ENCODE peak calls at places on chromosomes 5 and 9, in nine cellular contexts. C is PC-9, O is heart left ventricle, S is aorta, L is adipocyte, J is testis, R is AG10803, Q is cardiac muscle cell, A is lung. M is an unnamed sample.
A peak's percentile ranks its signal among the peaks of the same experiment; 100 is the strongest.

GRCh38 chr5:118752568-118752967 is 235.8 kb downstream of the DTWD2 start:
- DNase-seq in C (no peak), O (no peak), S (no peak), L (no peak), J (no peak), R (no peak), Q (no peak), A (no peak), M (no peak)

GRCh38 chr5:178527458-178528307 is 62.5 kb downstream of the COL23A1 start:
- DNase-seq in C (no peak), O (peak; percentile 91), S (no peak), L (no peak), J (no peak), R (no peak), Q (no peak), A (no peak), M (peak; percentile 62)

GRCh38 chr5:180491496-180491895 is 2.7 kb upstream of the CNOT6 start:
- DNase-seq in C (no peak), O (no peak), S (peak; percentile 36), L (no peak), J (no peak), R (no peak), Q (peak; percentile 25), A (no peak), M (no peak)

GRCh38 chr5:179906294-179906794 is 1.4 kb downstream of the TBC1D9B start:
- DNase-seq in C (no peak), O (no peak), S (no peak), L (no peak), J (peak; percentile 26), R (no peak), Q (no peak), A (no peak), M (no peak)

GRCh38 chr5:61790678-61791077 is 458.6 kb downstream of the ZSWIM6 start:
- DNase-seq in C (no peak), O (no peak), S (no peak), L (no peak), J (no peak), R (no peak), Q (no peak), A (no peak), M (no peak)

GRCh38 chr5:68066277-68066955 is 149.1 kb upstream of the PIK3R1 start:
- DNase-seq in C (peak; percentile 41), O (no peak), S (no peak), L (no peak), J (no peak), R (no peak), Q (no peak), A (no peak), M (no peak)

GRCh38 chr9:33374634-33375237 is 27.6 kb downstream of the AQP7 start:
- DNase-seq in C (peak; percentile 63), O (peak; percentile 65), S (no peak), L (peak; percentile 93), J (peak; percentile 94), R (peak; percentile 65), Q (peak; percentile 89), A (peak; percentile 80), M (peak; percentile 62)

GRCh38 chr9:79583957-79584654 is 12.3 kb downstream of the TLE4 start:
- DNase-seq in C (no peak), O (peak; percentile 58), S (no peak), L (no peak), J (peak; percentile 80), R (no peak), Q (peak; percentile 6), A (peak; percentile 63), M (peak; percentile 40)

GRCh38 chr5:42719034-42719433 is 37.6 kb upstream of the CCDC152 start:
- DNase-seq in C (no peak), O (no peak), S (no peak), L (no peak), J (no peak), R (no peak), Q (no peak), A (no peak), M (no peak)

GRCh38 chr5:75601996-75602395 is 9.3 kb upstream of the ANKDD1B start:
- DNase-seq in C (peak; percentile 91), O (no peak), S (no peak), L (peak; percentile 9), J (no peak), R (no peak), Q (no peak), A (no peak), M (no peak)

GRCh38 chr9:35618854-35619799 is 914 bp upstream of the CD72 start:
- DNase-seq in C (no peak), O (no peak), S (no peak), L (no peak), J (peak; percentile 43), R (no peak), Q (no peak), A (no peak), M (peak; percentile 56)

GRCh38 chr5:139796061-139796806 is 626 bp downstream of the PSD2 start:
- DNase-seq in C (no peak), O (no peak), S (no peak), L (no peak), J (no peak), R (no peak), Q (peak; percentile 19), A (no peak), M (no peak)
- H3K4me3 ChIP-seq in C (no peak overlapping the region), O (no peak overlapping the region), S (peak overlapping the region; percentile 43), L (no peak overlapping the region), J (peak overlapping the region; percentile 49), R (no peak overlapping the region), Q (peak overlapping the region; percentile 29), A (no peak overlapping the region), M (peak overlapping the region; percentile 68)

GRCh38 chr5:52945040-52945439 is 44.1 kb upstream of the ITGA2 start:
- DNase-seq in C (no peak), O (no peak), S (no peak), L (no peak), J (no peak), R (no peak), Q (no peak), A (no peak), M (no peak)
- H3K4me3 ChIP-seq in C (peak overlapping the region; percentile 48), O (no peak overlapping the region), S (peak overlapping the region; percentile 15), L (peak overlapping the region; percentile 78), J (no peak overlapping the region), R (peak overlapping the region; percentile 42), Q (no peak overlapping the region), A (no peak overlapping the region), M (peak overlapping the region; percentile 30)

GRCh38 chr9:123640792-123641222 is 284.8 kb downstream of the CRB2 start:
- DNase-seq in C (no peak), O (no peak), S (no peak), L (no peak), J (no peak), R (no peak), Q (no peak), A (peak; percentile 7), M (no peak)

GRCh38 chr9:123639743-123640142 is 283.7 kb downstream of the CRB2 start:
- DNase-seq in C (no peak), O (no peak), S (no peak), L (no peak), J (no peak), R (no peak), Q (no peak), A (no peak), M (no peak)

GRCh38 chr9:123637596-123637939 is 281.6 kb downstream of the CRB2 start:
- DNase-seq in C (no peak), O (no peak), S (no peak), L (no peak), J (no peak), R (peak; percentile 29), Q (no peak), A (no peak), M (no peak)

GRCh38 chr9:123642291-123643278 is 286.6 kb downstream of the CRB2 start:
- DNase-seq in C (no peak), O (peak; percentile 44), S (no peak), L (peak; percentile 27), J (peak; percentile 90), R (no peak), Q (peak; percentile 88), A (peak; percentile 83), M (no peak)

GRCh38 chr9:123637940-123638634 is 282.1 kb downstream of the CRB2 start:
- DNase-seq in C (no peak), O (no peak), S (no peak), L (no peak), J (peak; percentile 50), R (peak; percentile 25), Q (no peak), A (no peak), M (no peak)
- H3K4me3 ChIP-seq in C (no peak overlapping the region), O (no peak overlapping the region), S (no peak overlapping the region), L (peak overlapping the region; percentile 60), J (no peak overlapping the region), R (peak overlapping the region; percentile 14), Q (no peak overlapping the region), A (no peak overlapping the region), M (no peak overlapping the region)

DNA sequence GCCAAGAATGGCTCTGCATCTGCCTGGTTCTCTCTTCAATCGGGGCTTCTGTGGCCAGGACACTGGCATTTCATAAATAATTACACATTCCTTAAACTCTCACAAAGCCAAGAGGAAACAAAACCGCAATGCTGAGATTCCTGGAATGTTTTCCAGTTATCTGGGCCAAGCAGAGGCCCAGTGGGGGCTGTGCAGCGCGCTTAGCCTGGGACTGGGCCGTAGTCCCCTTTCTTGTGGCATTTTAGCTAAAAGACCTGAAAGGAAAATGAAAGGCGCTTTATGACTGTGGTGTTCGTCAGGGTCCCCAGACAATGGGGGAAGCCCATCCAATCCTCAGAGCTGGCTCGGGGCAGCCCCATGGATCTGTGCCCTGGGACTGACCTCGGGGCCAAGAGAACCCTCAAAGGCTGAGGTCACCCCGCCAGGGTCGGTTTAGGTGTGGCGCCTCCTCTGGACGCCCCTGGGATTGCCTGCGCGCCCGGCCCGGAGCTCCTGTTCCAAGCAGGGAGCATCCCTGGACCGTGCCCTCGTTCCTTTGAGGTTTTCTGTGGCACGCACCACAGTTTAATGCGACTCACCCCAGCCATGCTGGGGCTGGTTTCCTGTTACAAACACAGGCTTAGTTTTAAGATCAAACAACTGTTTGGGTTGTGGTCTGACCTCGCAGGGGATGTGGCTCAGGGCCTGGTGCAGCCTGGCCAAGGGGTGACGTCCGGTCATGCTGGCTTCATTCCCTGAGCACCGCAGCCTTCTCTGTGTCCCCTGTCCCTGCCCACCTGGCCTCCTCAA is 51.5 kb upstream of the NKD2 start:
- DNase-seq in C (peak; percentile 63), O (peak; percentile 37), S (no peak), L (peak; percentile 87), J (no peak), R (peak; percentile 94), Q (peak; percentile 32), A (no peak), M (peak; percentile 52)
- H3K4me3 ChIP-seq in C (no peak overlapping the region), O (no peak overlapping the region), S (no peak overlapping the region), L (peak overlapping the region; percentile 50), J (no peak overlapping the region), R (no peak overlapping the region), Q (no peak overlapping the region), A (no peak overlapping the region), M (no peak overlapping the region)

GRCh38 chr5:150271923-150272322 is 17.6 kb downstream of the CAMK2A start:
- DNase-seq in C (peak; percentile 28), O (no peak), S (no peak), L (no peak), J (no peak), R (no peak), Q (no peak), A (no peak), M (no peak)
- H3K4me3 ChIP-seq in C (no peak overlapping the region), O (no peak overlapping the region), S (no peak overlapping the region), L (no peak overlapping the region), J (no peak overlapping the region), R (no peak overlapping the region), Q (no peak overlapping the region), A (no peak overlapping the region), M (no peak overlapping the region)

M was measured in psoas muscle.